ENCODE peak calls at places on chromosomes 4 and X, in six cellular contexts. P is AG10803, U is A549, W is mucosa of descending colon, D is dorsolateral prefrontal cortex, C is HCT116. T is an unnamed sample.

GRCh38 chr4:8854866-8855265 is 16.8 kb downstream of the HMX1 start:
- DNase-seq in P (peak), U (no peak), W (no peak), D (no peak), C (no peak), T (no peak)

GRCh38 chrX:112784692-112785091 is 55.9 kb downstream of the AMOT start:
- DNase-seq in P (no peak), U (no peak), W (no peak), D (no peak), C (no peak), T (no peak)

GRCh38 chr4:74790652-74791051 is 3.7 kb downstream of the BTC start:
- DNase-seq in P (no peak), U (no peak), W (no peak), D (no peak), C (no peak), T (no peak)

GRCh38 chr4:41120297-41121217 is 93.8 kb downstream of the APBB2 start:
- DNase-seq in P (peak), U (no peak), W (no peak), D (peak), C (no peak), T (no peak)

GRCh38 chr4:7828926-7829325 is 110.7 kb downstream of the AFAP1 start:
- DNase-seq in P (peak), U (no peak), W (no peak), D (no peak), C (no peak), T (no peak)

GRCh38 chr4:128354205-128354821 is 66.7 kb upstream of the PGRMC2 start:
- DNase-seq in P (peak), U (peak), W (peak), D (no peak), C (no peak), T (no peak)

GRCh38 chr4:27764526-27764837 is 903.8 kb downstream of the STIM2 start:
- DNase-seq in P (no peak), U (no peak), W (no peak), D (no peak), C (no peak), T (no peak)

GRCh38 chr4:16199132-16199531 is 27.1 kb downstream of the TAPT1 start:
- DNase-seq in P (peak), U (no peak), W (no peak), D (no peak), C (no peak), T (no peak)

GRCh38 chrX:24146283-24146865 is 3.2 kb upstream of the ZFX start:
- DNase-seq in P (peak), U (no peak), W (no peak), D (no peak), C (no peak), T (no peak)

GRCh38 chrX:117839544-117839943 is 277.1 kb downstream of the KLHL13 start:
- DNase-seq in P (no peak), U (no peak), W (no peak), D (no peak), C (no peak), T (no peak)

GRCh38 chrX:65637335-65637734 is 30.1 kb upstream of the MSN start:
- DNase-seq in P (no peak), U (no peak), W (no peak), D (no peak), C (no peak), T (no peak)

GRCh38 chr4:103105558-103106356 is 6.1 kb upstream of the BDH2 start:
- DNase-seq in P (no peak), U (no peak), W (no peak), D (no peak), C (no peak), T (no peak)

GRCh38 chrX:41259516-41259915 is 74.4 kb upstream of the DDX3X start:
- DNase-seq in P (peak), U (no peak), W (no peak), D (no peak), C (no peak), T (no peak)

GRCh38 chr4:14078311-14078710 is 450.8 kb upstream of the BOD1L1 start:
- DNase-seq in P (peak), U (no peak), W (no peak), D (no peak), C (no peak), T (no peak)

GRCh38 chrX:30643313-30643821 is 9.9 kb upstream of the GK start:
- DNase-seq in P (peak), U (no peak), W (no peak), D (no peak), C (no peak), T (no peak)

GRCh38 chr4:1842339-1842895 is 13.5 kb downstream of the LETM1 start:
- DNase-seq in P (no peak), U (no peak), W (no peak), D (no peak), C (no peak), T (no peak)
- TF ChIP-seq CTCF in P (no peak), U (no peak), W (no peak), D (no peak), C (no peak), T (no peak)

GRCh38 chr4:2388430-2389182 is 29.8 kb downstream of the ZFYVE28 start:
- DNase-seq in P (peak), U (no peak), W (no peak), D (no peak), C (no peak), T (no peak)
- H3K4me3 ChIP-seq in P (no peak), U (no peak), W (no peak), D (no peak), C (no peak), T (no peak)

GRCh38 chr4:52783069-52783468 is 31.8 kb upstream of the ERVMER34-1 start:
- DNase-seq in P (no peak), U (no peak), W (no peak), D (no peak), C (no peak), T (no peak)

GRCh38 chr4:52780206-52780605 is 29.0 kb upstream of the ERVMER34-1 start:
- DNase-seq in P (peak), U (no peak), W (no peak), D (peak), C (no peak), T (no peak)

GRCh38 chr4:52780627-52781354 is 29.6 kb upstream of the ERVMER34-1 start:
- DNase-seq in P (no peak), U (no peak), W (no peak), D (no peak), C (peak), T (no peak)
- TF ChIP-seq CTCF in P (no peak), U (no peak), W (no peak), D (no peak), C (no peak), T (no peak)

DNA sequence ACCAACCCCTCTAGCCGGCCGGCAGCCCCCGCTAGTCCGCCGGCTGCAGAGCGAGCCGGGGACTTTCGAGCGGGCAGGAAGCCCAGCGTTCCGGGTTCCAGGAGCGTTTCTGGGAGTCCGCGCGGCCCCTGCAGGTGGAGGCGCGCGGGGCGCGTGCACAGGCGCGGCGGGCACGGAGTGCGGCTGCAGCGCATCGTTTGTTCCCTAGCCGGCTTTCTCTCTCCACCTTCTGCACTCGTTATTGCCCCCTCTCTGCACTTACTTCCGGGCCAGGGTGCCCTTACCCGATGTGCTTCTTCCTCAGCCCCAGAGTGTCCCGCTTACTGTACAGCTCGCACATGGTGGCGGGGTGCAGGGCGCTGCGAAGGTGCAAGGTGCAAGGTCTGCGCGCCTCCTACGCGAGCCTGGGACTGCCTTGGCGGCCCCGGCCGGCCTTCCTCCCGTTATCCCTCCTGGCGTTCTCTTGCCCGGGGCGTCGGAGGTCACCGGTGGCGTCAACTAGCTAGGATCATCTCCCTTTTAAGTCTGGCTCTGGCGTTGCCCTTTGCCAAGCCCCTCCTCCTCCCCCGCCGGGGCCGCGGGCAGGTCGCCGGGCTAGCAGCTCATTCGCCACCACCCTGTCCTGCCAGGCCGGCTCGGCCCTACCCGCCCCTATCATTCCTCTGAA is at the start of gene ETNPPL:
- DNase-seq in P (no peak), U (no peak), W (peak), D (peak), C (no peak), T (no peak)
- H3K4me3 ChIP-seq in P (peak), U (peak), W (no peak), D (peak), C (no peak), T (peak)

GRCh38 chr4:100061835-100062234 is 111.8 kb upstream of the H2AZ1 start:
- DNase-seq in P (no peak), U (no peak), W (no peak), D (no peak), C (no peak), T (no peak)

GRCh38 chr4:100059467-100059866 is 109.4 kb upstream of the H2AZ1 start:
- DNase-seq in P (no peak), U (no peak), W (no peak), D (no peak), C (no peak), T (no peak)

GRCh38 chr4:100062921-100063320 is 112.8 kb upstream of the H2AZ1 start:
- DNase-seq in P (no peak), U (no peak), W (no peak), D (no peak), C (no peak), T (no peak)

GRCh38 chr4:100060765-100061416 is 110.8 kb upstream of the H2AZ1 start:
- DNase-seq in P (no peak), U (no peak), W (no peak), D (no peak), C (no peak), T (no peak)

DNA sequence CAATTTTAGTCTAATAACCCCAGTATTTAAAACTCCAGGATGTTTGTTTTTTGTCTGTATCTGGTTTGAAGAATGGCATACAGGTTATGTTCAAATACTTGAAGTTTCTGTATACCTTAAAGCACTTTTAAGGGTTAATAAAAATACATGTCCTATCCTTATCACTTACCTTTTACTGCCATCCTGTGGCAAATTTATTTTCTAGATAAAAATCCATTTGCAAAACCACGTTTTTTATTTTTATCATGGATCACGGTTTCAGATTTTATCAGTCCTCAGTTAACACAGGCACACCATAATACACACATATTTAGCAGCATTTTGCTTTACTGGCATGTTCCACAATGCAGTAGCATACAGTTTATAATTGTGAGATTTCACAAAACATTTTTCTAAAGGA is 113.3 kb upstream of the H2AZ1 start:
- DNase-seq in P (no peak), U (no peak), W (no peak), D (no peak), C (no peak), T (no peak)
- TF ChIP-seq CTCF in P (no peak), U (peak), W (no peak), D (no peak), C (peak), T (no peak)

GRCh38 chr4:139651282-139652194 is 14.1 kb upstream of the MGST2 start:
- DNase-seq in P (peak), U (peak), W (peak), D (peak), C (peak), T (peak)
- H3K4me3 ChIP-seq in P (no peak), U (no peak), W (no peak), D (peak), C (no peak), T (no peak)

DNA sequence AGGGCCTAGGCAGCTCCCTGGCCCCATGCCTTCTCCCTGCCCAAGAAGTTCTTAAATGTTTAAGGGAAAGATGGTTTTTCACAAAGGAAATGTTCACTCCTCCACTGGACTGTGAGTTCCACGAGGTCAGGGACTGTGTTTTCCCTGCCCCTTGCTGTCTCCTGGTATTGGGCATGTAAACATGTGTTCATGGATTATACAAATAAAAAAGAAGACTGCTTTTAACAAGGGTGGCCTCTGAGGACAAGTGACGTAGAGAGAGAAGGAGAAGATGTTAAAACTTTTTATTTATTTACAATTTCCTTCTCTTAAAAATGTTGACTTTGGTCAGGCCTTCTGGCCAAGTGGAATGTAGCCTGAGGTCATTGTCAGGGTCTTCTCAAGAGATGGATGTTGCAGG is 66.0 kb downstream of the FHDC1 start:
- DNase-seq in P (no peak), U (no peak), W (no peak), D (no peak), C (no peak), T (no peak)
- TF ChIP-seq CTCF in P (no peak), U (no peak), W (no peak), D (no peak), C (no peak), T (no peak)

T was measured in GM12864.